ENCODE peak calls at places on chromosomes 2 and 18, in five cellular contexts. I, E, B, S and X are unnamed samples.

GRCh38 chr2:201071305-201072200 is at the start of the genes HYCC2 and NDUFB3:
- DNase-seq in I (peak; percentile 89), E (peak; percentile 94), B (peak; percentile 93), S (peak; percentile 79), X (peak; percentile 94)

GRCh38 chr2:1889099-1889650 is 144.9 kb upstream of the PXDN start:
- DNase-seq in I (no peak), E (no peak), B (no peak), S (no peak), X (no peak)

GRCh38 chr2:101398026-101398830 is 10.9 kb upstream of the CREG2 start:
- DNase-seq in I (no peak), E (no peak), B (no peak), S (no peak), X (no peak)

GRCh38 chr18:25234740-25235345 is 117.1 kb downstream of the ZNF521 start:
- DNase-seq in I (no peak), E (no peak), B (no peak), S (no peak), X (no peak)

GRCh38 chr18:75923169-75923568 is 495.7 kb upstream of the SMIM21 start:
- DNase-seq in I (peak; percentile 57), E (no peak), B (peak; percentile 82), S (peak; percentile 12), X (peak; percentile 71)

GRCh38 chr2:66575625-66576371 is 140.9 kb downstream of the MEIS1 start:
- DNase-seq in I (no peak), E (peak; percentile 25), B (no peak), S (no peak), X (peak; percentile 64)

GRCh38 chr2:196206804-196207203 is 35.4 kb upstream of the STK17B start:
- DNase-seq in I (peak; percentile 30), E (no peak), B (no peak), S (no peak), X (no peak)

GRCh38 chr2:239858179-239858578 is 167.0 kb downstream of the NDUFA10 start:
- DNase-seq in I (no peak), E (no peak), B (no peak), S (no peak), X (no peak)

GRCh38 chr2:37376421-37377186 is 32.2 kb downstream of the QPCT start:
- DNase-seq in I (peak; percentile 83), E (no peak), B (no peak), S (no peak), X (no peak)

GRCh38 chr2:15346624-15347023 is 214.5 kb downstream of the NBAS start:
- DNase-seq in I (no peak), E (no peak), B (no peak), S (no peak), X (no peak)

GRCh38 chr18:57429607-57430165 is 5.5 kb upstream of the ONECUT2 start:
- DNase-seq in I (no peak), E (no peak), B (no peak), S (no peak), X (no peak)

GRCh38 chr2:146850746-146851145 is 994.1 kb upstream of the ACVR2A start:
- DNase-seq in I (no peak), E (no peak), B (no peak), S (no peak), X (peak; percentile 34)

GRCh38 chr2:51297488-51297887 is 265.6 kb upstream of the NRXN1 start:
- DNase-seq in I (no peak), E (no peak), B (no peak), S (no peak), X (no peak)

GRCh38 chr18:45085916-45086624 is 405.4 kb downstream of the SETBP1 start:
- DNase-seq in I (no peak), E (no peak), B (no peak), S (no peak), X (no peak)

GRCh38 chr2:206887705-206888104 is 51.6 kb upstream of the CPO start:
- DNase-seq in I (no peak), E (no peak), B (no peak), S (no peak), X (no peak)

GRCh38 chr18:78566720-78567119 is 412.9 kb upstream of the SALL3 start:
- DNase-seq in I (no peak), E (no peak), B (peak; percentile 61), S (no peak), X (no peak)

GRCh38 chr2:12737226-12738111 is 20.7 kb downstream of the TRIB2 start:
- DNase-seq in I (no peak), E (no peak), B (no peak), S (no peak), X (no peak)

GRCh38 chr2:27085062-27085669 is 1.4 kb upstream of the KHK start:
- DNase-seq in I (no peak), E (no peak), B (no peak), S (no peak), X (no peak)

GRCh38 chr2:27086722-27087446 is at the start of gene KHK:
- DNase-seq in I (no peak), E (peak; percentile 79), B (peak; percentile 81), S (no peak), X (peak; percentile 41)

GRCh38 chr2:27086090-27086721 is 366 bp upstream of the KHK start:
- DNase-seq in I (peak; percentile 88), E (peak; percentile 96), B (peak; percentile 97), S (peak; percentile 78), X (peak; percentile 96)

GRCh38 chr2:27084297-27085061 is 2.1 kb upstream of the KHK start:
- DNase-seq in I (no peak), E (no peak), B (no peak), S (no peak), X (no peak)

GRCh38 chr2:27085670-27086089 is 892 bp upstream of the KHK start:
- DNase-seq in I (peak; percentile 63), E (peak; percentile 81), B (peak; percentile 94), S (peak; percentile 53), X (peak; percentile 72)
- TF ChIP-seq CTCF in I (no peak), E (peak; percentile 21), B (peak; percentile 15), S (peak; percentile 81), X (peak; percentile 40)

GRCh38 chr2:149872041-149872440 is 284.5 kb upstream of the MMADHC start:
- DNase-seq in I (no peak), E (no peak), B (no peak), S (no peak), X (peak; percentile 50)
- H3K9me3 ChIP-seq in I (no peaks in the 10 kb centered on the region), E (no peaks in the 10 kb centered on the region), B (no peaks in the 10 kb centered on the region), S (no peaks in the 10 kb centered on the region), X (no peaks in the 10 kb centered on the region)

GRCh38 chr2:165814473-165814872 is 20.4 kb upstream of the GALNT3 start:
- DNase-seq in I (no peak), E (no peak), B (no peak), S (no peak), X (no peak)

GRCh38 chr2:165804719-165805118 is 10.7 kb upstream of the GALNT3 start:
- DNase-seq in I (no peak), E (no peak), B (no peak), S (no peak), X (no peak)

GRCh38 chr2:165815299-165815698 is 21.3 kb upstream of the GALNT3 start:
- DNase-seq in I (no peak), E (no peak), B (no peak), S (no peak), X (no peak)

GRCh38 chr2:165815742-165816141 is 21.7 kb upstream of the GALNT3 start:
- DNase-seq in I (no peak), E (no peak), B (no peak), S (no peak), X (no peak)

DNA sequence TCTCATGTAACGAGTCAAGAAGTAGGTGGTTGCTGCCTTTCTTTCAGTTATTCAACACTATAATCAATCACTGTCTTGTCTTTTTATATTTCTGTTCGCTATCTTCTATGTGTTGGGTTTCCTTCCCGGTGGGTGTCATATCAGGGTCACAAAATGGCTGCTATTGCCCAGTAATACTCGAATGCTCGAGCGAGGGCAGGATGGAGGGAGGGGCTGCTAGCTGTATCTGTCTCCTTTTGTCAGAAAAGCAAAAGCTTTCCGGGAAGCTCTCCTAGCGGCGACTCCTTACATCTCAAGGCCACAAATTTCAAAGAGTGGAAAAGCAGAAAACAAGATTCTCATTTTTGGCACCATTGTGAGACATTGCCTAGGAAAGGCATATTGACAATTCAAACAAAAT is 16.4 kb upstream of the GALNT3 start:
- DNase-seq in I (no peak), E (no peak), B (no peak), S (no peak), X (no peak)
- TF ChIP-seq CTCF in I (no peak), E (no peak), B (no peak), S (no peak), X (no peak)

GRCh38 chr2:11336189-11336588 is 8.2 kb downstream of the ROCK2 start:
- DNase-seq in I (no peak), E (no peak), B (no peak), S (no peak), X (no peak)
- H3K9me3 ChIP-seq in I (no peaks in the 10 kb centered on the region), E (no peaks in the 10 kb centered on the region), B (no peaks in the 10 kb centered on the region), S (peaks cover 5% of the 10 kb centered on the region), X (no peaks in the 10 kb centered on the region)

DNA sequence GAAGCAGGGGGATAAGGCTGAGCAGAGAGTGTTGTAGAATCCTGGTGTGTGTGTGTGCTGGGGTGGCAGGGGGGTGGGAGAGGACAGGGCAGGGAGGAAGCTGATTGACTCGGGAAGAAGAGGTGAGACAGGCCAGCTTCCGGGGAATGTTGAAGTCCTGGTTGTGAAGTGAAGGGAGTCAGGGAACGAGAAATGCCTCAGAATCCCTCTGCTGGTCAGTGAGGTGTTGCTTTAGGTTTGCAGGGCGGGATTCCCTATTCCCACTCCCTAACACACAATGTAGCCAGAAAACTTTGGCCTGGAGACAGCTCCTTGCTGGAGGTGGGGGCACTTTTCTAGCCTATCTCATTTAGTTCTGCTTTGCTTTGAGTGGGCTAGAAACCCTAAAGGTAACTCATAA is 265.1 kb downstream of the HAUS1 start:
- DNase-seq in I (no peak), E (no peak), B (no peak), S (no peak), X (peak; percentile 28)
- TF ChIP-seq CTCF in I (no peak), E (no peak), B (no peak), S (no peak), X (no peak)